ENCODE peak calls at places on chromosomes 16 and 17, in five cellular contexts. R, A, O, I and T are unnamed samples.

GRCh38 chr17:40577611-40578065 is 12.4 kb upstream of the CCR7 start:
- DNase-seq in I (no peak), R (no peak), O (no peak), A (no peak), T (no peak)

GRCh38 chr17:35161281-35161761 is 13.7 kb downstream of the UNC45B start:
- DNase-seq in I (no peak), R (no peak), A (no peak), O (no peak), T (no peak)

GRCh38 chr16:88088161-88088581 is 136.9 kb downstream of the BANP start:
- DNase-seq in O (no peak), R (no peak), A (no peak), I (peak), T (no peak)

GRCh38 chr16:66266436-66267286 is 99.8 kb upstream of the CDH5 start:
- DNase-seq in A (no peak), O (no peak), R (no peak), I (peak), T (no peak)

GRCh38 chr16:1311212-1311737 is 1.8 kb downstream of the UBE2I start:
- DNase-seq in A (no peak), O (no peak), I (no peak), R (no peak), T (no peak)

GRCh38 chr17:55420067-55420775 is 1.4 kb downstream of the MMD start:
- DNase-seq in A (no peak), R (no peak), O (peak), I (no peak), T (peak)

GRCh38 chr17:45063198-45063597 is 2.1 kb downstream of the NMT1 start:
- DNase-seq in R (no peak), I (no peak), O (no peak), A (no peak), T (no peak)

GRCh38 chr16:49494386-49495150 is 121.0 kb downstream of the C16orf78 start:
- DNase-seq in A (no peak), O (no peak), I (peak), R (no peak), T (no peak)

GRCh38 chr16:79505344-79505743 is 95.2 kb downstream of the MAF start:
- DNase-seq in I (no peak), A (no peak), O (no peak), R (no peak), T (no peak)

GRCh38 chr16:8814095-8814806 is 16.6 kb downstream of the PMM2 start:
- DNase-seq in A (no peak), R (no peak), O (no peak), I (no peak), T (no peak)

GRCh38 chr17:42543190-42544079 is 7.4 kb downstream of the NAGLU start:
- DNase-seq in R (no peak), I (no peak), A (no peak), O (no peak), T (no peak)